ENCODE peak calls at places on chromosomes 12 and 14, in six cellular contexts. F, L, E, H, O and S are unnamed samples.

GRCh38 chr12:58171914-58172313 is 230.5 kb downstream of the ATP23 start:
- DNase-seq in F (no peak), L (no peak), E (no peak), H (no peak), O (no peak), S (no peak)

GRCh38 chr14:20998674-20999366 is at the start of gene SLC39A2:
- DNase-seq in F (peak; percentile 79), L (peak; percentile 57), E (no peak), H (no peak), O (peak; percentile 38), S (no peak)

GRCh38 chr12:93944196-93944595 is 204.2 kb upstream of the PLXNC1 start:
- DNase-seq in F (no peak), L (no peak), E (no peak), H (no peak), O (no peak), S (no peak)

GRCh38 chr14:70955543-70956480 is 48.6 kb downstream of the PCNX1 start:
- DNase-seq in F (no peak), L (peak; percentile 63), E (peak; percentile 23), H (peak; percentile 43), O (peak; percentile 44), S (peak; percentile 77)

GRCh38 chr12:51293693-51294092 is 23.5 kb upstream of the SMAGP start:
- DNase-seq in F (no peak), L (no peak), E (no peak), H (no peak), O (no peak), S (peak; percentile 35)

GRCh38 chr12:98671459-98671858 is 26.4 kb downstream of the APAF1 start:
- DNase-seq in F (no peak), L (no peak), E (no peak), H (no peak), O (no peak), S (no peak)

GRCh38 chr12:95365912-95366311 is 108.0 kb upstream of the METAP2 start:
- DNase-seq in F (no peak), L (no peak), E (no peak), H (no peak), O (no peak), S (peak; percentile 74)

GRCh38 chr14:99633913-99634312 is 11.0 kb upstream of the HHIPL1 start:
- DNase-seq in F (no peak), L (no peak), E (no peak), H (no peak), O (no peak), S (peak; percentile 73)

GRCh38 chr12:92553389-92553788 is 149.4 kb upstream of the PLEKHG7 start:
- DNase-seq in F (peak; percentile 73), L (peak; percentile 72), E (no peak), H (no peak), O (no peak), S (no peak)
- H3K4me1 ChIP-seq in F (peaks cover 3% of the 10 kb centered on the region), L (peaks cover 11% of the 10 kb centered on the region), E (peaks cover 30% of the 10 kb centered on the region), H (peaks cover 24% of the 10 kb centered on the region), O (peaks cover 12% of the 10 kb centered on the region), S (no peaks in the 10 kb centered on the region)

GRCh38 chr12:104603545-104603973 is 146.8 kb downstream of the CHST11 start:
- DNase-seq in F (no peak), L (no peak), E (peak; percentile 79), H (no peak), O (peak; percentile 95), S (no peak)
- H3K27ac ChIP-seq in F (peak overlapping the region; percentile 65), L (peak overlapping the region; percentile 43), E (peak overlapping the region; percentile 89), H (no peak overlapping the region), O (peak overlapping the region; percentile 92), S (no peak overlapping the region)

DNA sequence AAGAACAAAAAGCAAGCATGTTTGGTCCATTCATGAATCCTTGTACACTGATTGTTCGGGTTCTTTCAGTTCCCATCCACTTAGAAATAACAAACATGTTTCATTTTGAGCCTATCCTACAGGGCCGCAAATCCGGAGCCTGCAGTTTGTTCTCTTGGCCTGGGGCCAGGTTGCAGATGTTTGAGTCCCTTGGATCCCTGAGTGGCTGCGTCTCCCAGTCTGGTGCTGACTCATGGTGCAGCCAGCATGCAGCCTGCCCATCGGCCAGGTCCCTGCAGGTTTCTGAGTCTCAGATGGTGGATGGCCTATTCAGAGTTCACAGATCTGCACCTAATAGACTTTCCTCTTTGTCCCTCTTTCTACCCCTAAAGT is 1.9 kb upstream of the DYNC1H1 start:
- DNase-seq in F (peak; percentile 80), L (peak; percentile 95), E (peak; percentile 89), H (no peak), O (peak; percentile 86), S (peak; percentile 64)
- H3K4me1 ChIP-seq in F (peaks cover 14% of the 10 kb centered on the region), L (peaks cover 17% of the 10 kb centered on the region), E (peaks cover 36% of the 10 kb centered on the region), H (peaks cover 32% of the 10 kb centered on the region), O (peaks cover 27% of the 10 kb centered on the region), S (peaks cover 42% of the 10 kb centered on the region)

GRCh38 chr14:61571931-61572330 is 123.4 kb upstream of the HIF1A start:
- DNase-seq in F (no peak), L (no peak), E (no peak), H (no peak), O (no peak), S (no peak)

GRCh38 chr14:61570961-61571299 is 124.4 kb upstream of the HIF1A start:
- DNase-seq in F (no peak), L (no peak), E (no peak), H (no peak), O (no peak), S (no peak)

GRCh38 chr14:61569783-61570182 is 125.5 kb upstream of the HIF1A start:
- DNase-seq in F (peak; percentile 85), L (peak; percentile 57), E (no peak), H (peak; percentile 66), O (peak; percentile 95), S (no peak)

GRCh38 chr14:61569308-61569707 is 126.0 kb upstream of the HIF1A start:
- DNase-seq in F (no peak), L (no peak), E (no peak), H (no peak), O (no peak), S (no peak)

DNA sequence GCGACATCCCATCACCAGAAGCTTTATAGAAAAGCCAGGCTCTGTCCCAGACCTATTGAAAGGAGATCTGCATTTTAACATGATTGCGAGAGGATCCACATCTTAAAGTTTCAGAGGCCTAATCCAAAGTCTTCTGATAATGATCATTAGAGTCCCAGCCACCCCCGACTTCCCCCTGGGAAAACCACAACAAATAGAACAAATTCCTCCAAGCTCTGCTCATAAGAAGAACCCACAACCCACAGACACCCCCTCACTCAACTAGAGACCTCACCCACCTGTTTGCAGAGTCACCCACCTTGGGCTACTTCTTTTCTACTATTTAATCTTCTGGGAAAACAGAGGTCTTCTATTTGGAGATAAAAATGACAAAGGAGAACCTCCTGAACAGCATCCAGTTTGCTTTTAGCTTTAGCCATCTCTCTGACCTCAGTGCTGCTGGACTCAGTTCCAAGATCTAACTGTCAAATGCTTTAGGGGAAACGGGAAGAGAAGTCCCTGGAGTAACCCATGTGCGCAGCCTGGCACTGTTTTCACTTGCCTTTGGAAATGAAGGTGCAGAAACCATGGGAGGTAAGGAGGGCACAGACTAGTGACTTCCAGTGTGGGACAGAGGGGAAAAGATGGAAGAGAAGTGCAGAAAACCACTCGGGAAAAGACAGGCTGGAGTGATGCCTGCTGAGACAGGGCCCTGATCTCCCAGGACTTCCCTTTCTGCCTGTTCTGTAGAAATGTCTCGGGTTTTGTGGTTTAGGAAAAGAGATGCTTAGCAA is 124.9 kb upstream of the HIF1A start:
- DNase-seq in F (peak; percentile 62), L (no peak), E (no peak), H (peak; percentile 69), O (peak; percentile 70), S (no peak)
- H3K27ac ChIP-seq in F (peak overlapping the region; percentile 48), L (peak overlapping the region; percentile 58), E (peak overlapping the region; percentile 77), H (peak overlapping the region; percentile 75), O (peak overlapping the region; percentile 96), S (no peak overlapping the region)

GRCh38 chr12:26126340-26127284 is 1.8 kb upstream of the BHLHE41 start:
- DNase-seq in F (peak; percentile 95), L (peak; percentile 90), E (peak; percentile 80), H (peak; percentile 60), O (peak; percentile 94), S (peak; percentile 82)

GRCh38 chr12:26122681-26123481 is 2.0 kb downstream of the BHLHE41 start:
- DNase-seq in F (peak; percentile 90), L (peak; percentile 72), E (peak; percentile 70), H (no peak), O (peak; percentile 74), S (no peak)

GRCh38 chr12:26125451-26126339 is 858 bp upstream of the BHLHE41 start:
- DNase-seq in F (peak; percentile 93), L (peak; percentile 83), E (peak; percentile 82), H (peak; percentile 35), O (peak; percentile 98), S (peak; percentile 74)

GRCh38 chr12:26123482-26123980 is 1.3 kb downstream of the BHLHE41 start:
- DNase-seq in F (no peak), L (peak; percentile 38), E (no peak), H (no peak), O (peak; percentile 44), S (no peak)

DNA sequence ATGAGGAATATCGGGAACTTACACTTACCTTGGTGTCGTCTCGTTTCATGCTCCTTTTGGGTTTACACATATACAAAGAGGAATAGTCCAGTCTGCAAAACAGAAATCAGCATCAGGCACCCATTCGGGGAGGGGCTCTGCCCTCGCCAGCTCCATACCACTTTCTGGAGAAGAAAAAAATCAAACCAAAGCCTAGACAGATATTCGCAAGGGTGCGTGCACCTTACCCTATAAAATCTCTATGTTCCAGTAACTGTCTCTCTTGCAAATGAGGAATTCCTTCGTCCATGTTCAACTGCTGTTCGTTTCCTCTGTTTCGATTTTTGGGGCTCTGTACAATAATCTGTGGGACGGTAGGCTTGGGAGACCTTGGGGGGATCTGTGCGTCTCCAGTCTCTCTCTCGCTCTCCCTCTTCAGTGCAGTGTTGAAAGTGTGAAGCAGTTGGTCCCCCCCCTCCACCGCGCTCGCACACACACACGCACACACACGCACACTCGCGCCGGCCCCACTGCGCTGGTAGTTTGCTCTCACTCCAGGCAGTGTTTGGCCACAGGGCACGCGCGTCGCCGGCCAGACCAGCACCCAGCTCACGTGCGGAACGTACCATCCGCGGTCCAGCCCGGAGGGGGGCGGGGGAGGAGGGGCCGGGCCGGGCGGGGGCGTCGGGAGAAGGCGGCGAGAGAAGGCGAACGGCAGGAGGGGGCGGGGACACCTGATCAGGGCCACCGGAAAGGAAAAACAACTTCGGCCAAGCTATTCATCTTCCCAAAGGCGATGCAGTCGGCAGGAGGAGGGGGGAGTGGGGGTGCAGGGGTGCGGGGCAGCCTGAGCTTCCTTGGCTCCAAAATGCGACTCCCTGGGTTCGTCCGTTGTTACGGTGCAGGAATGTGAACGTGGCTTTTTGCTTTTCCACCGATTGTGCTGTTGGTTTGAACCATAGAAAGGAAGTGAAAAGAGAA is at the start of gene BHLHE41:
- DNase-seq in F (peak; percentile 96), L (peak; percentile 64), E (no peak), H (no peak), O (peak; percentile 93), S (peak; percentile 46)
- H3K4me1 ChIP-seq in F (peaks cover 13% of the 10 kb centered on the region), L (peaks cover 5% of the 10 kb centered on the region), E (peaks cover 17% of the 10 kb centered on the region), H (peaks cover 35% of the 10 kb centered on the region), O (peaks cover 41% of the 10 kb centered on the region), S (peaks cover 35% of the 10 kb centered on the region)